ENCODE peak calls at places on chromosomes 16 and 17, in nine cellular contexts. One of them, this sample, is unnamed.

GRCh38 chr16:77289331-77289809 is 90.2 kb downstream of the SYCE1L start:
- DNase-seq in cardiac muscle cell: peak; percentile 47
- DNase-seq in lower lobe of right lung: no peak
- DNase-seq in testis: no peak
- DNase-seq in Peyer's patch: no peak
- DNase-seq in CD8-positive, alpha-beta memory T cell: no peak
- DNase-seq in colonic mucosa: no peak
- DNase-seq in CD8-positive, alpha-beta T cell: no peak
- DNase-seq in CD4-positive, alpha-beta memory T cell: no peak
- DNase-seq in this sample: no peak

GRCh38 chr16:66116163-66116792 is 250.2 kb upstream of the CDH5 start:
- DNase-seq in lower lobe of right lung: no peak
- DNase-seq in CD8-positive, alpha-beta T cell: no peak
- DNase-seq in CD4-positive, alpha-beta memory T cell: no peak
- DNase-seq in cardiac muscle cell: no peak
- DNase-seq in testis: no peak
- DNase-seq in colonic mucosa: no peak
- DNase-seq in Peyer's patch: no peak
- DNase-seq in CD8-positive, alpha-beta memory T cell: no peak
- DNase-seq in this sample: no peak

GRCh38 chr16:72786606-72787005 is 261.3 kb downstream of the ZFHX3 start:
- DNase-seq in CD8-positive, alpha-beta memory T cell: no peak
- DNase-seq in CD4-positive, alpha-beta memory T cell: no peak
- DNase-seq in testis: peak; percentile 40
- DNase-seq in colonic mucosa: no peak
- DNase-seq in cardiac muscle cell: no peak
- DNase-seq in CD8-positive, alpha-beta T cell: no peak
- DNase-seq in lower lobe of right lung: no peak
- DNase-seq in Peyer's patch: no peak
- DNase-seq in this sample: peak; percentile 78

GRCh38 chr17:78163881-78164747 is 4.3 kb upstream of the SYNGR2 start:
- DNase-seq in testis: no peak
- DNase-seq in Peyer's patch: no peak
- DNase-seq in CD4-positive, alpha-beta memory T cell: no peak
- DNase-seq in CD8-positive, alpha-beta memory T cell: no peak
- DNase-seq in cardiac muscle cell: no peak
- DNase-seq in lower lobe of right lung: no peak
- DNase-seq in colonic mucosa: no peak
- DNase-seq in CD8-positive, alpha-beta T cell: no peak
- DNase-seq in this sample: no peak

GRCh38 chr17:3475155-3475808 is 515 bp upstream of the ASPA start:
- DNase-seq in testis: no peak
- DNase-seq in colonic mucosa: no peak
- DNase-seq in CD8-positive, alpha-beta T cell: no peak
- DNase-seq in lower lobe of right lung: no peak
- DNase-seq in cardiac muscle cell: no peak
- DNase-seq in CD4-positive, alpha-beta memory T cell: no peak
- DNase-seq in CD8-positive, alpha-beta memory T cell: no peak
- DNase-seq in Peyer's patch: no peak
- DNase-seq in this sample: no peak

GRCh38 chr17:73293480-73293911 is 18.3 kb downstream of the CDC42EP4 start:
- DNase-seq in cardiac muscle cell: no peak
- DNase-seq in colonic mucosa: no peak
- DNase-seq in testis: peak; percentile 43
- DNase-seq in CD4-positive, alpha-beta memory T cell: no peak
- DNase-seq in lower lobe of right lung: peak; percentile 82
- DNase-seq in CD8-positive, alpha-beta T cell: no peak
- DNase-seq in Peyer's patch: no peak
- DNase-seq in CD8-positive, alpha-beta memory T cell: no peak
- DNase-seq in this sample: no peak

GRCh38 chr16:56743840-56744239 is 13.9 kb downstream of the NUP93 start:
- DNase-seq in cardiac muscle cell: peak; percentile 59
- DNase-seq in testis: peak; percentile 27
- DNase-seq in colonic mucosa: no peak
- DNase-seq in lower lobe of right lung: no peak
- DNase-seq in CD8-positive, alpha-beta memory T cell: no peak
- DNase-seq in Peyer's patch: no peak
- DNase-seq in CD8-positive, alpha-beta T cell: no peak
- DNase-seq in CD4-positive, alpha-beta memory T cell: no peak
- DNase-seq in this sample: no peak

GRCh38 chr16:12819126-12820117 is 15.7 kb upstream of the CPPED1 start:
- DNase-seq in cardiac muscle cell: peak; percentile 62
- DNase-seq in colonic mucosa: peak; percentile 71
- DNase-seq in CD8-positive, alpha-beta memory T cell: peak; percentile 74
- DNase-seq in Peyer's patch: peak; percentile 81
- DNase-seq in testis: peak; percentile 75
- DNase-seq in CD4-positive, alpha-beta memory T cell: peak; percentile 62
- DNase-seq in CD8-positive, alpha-beta T cell: peak; percentile 48
- DNase-seq in lower lobe of right lung: peak; percentile 76
- DNase-seq in this sample: no peak

GRCh38 chr17:14201087-14201486 is 35.6 kb downstream of the CDRT15 start:
- DNase-seq in CD8-positive, alpha-beta memory T cell: peak; percentile 65
- DNase-seq in Peyer's patch: no peak
- DNase-seq in colonic mucosa: no peak
- DNase-seq in lower lobe of right lung: no peak
- DNase-seq in CD8-positive, alpha-beta T cell: no peak
- DNase-seq in testis: no peak
- DNase-seq in cardiac muscle cell: no peak
- DNase-seq in CD4-positive, alpha-beta memory T cell: peak; percentile 87
- DNase-seq in this sample: no peak

GRCh38 chr16:1960665-1961630 is 1.6 kb downstream of the NDUFB10 start:
- DNase-seq in cardiac muscle cell: no peak
- DNase-seq in Peyer's patch: no peak
- DNase-seq in CD4-positive, alpha-beta memory T cell: peak; percentile 63
- DNase-seq in lower lobe of right lung: peak; percentile 39
- DNase-seq in testis: no peak
- DNase-seq in colonic mucosa: no peak
- DNase-seq in CD8-positive, alpha-beta memory T cell: no peak
- DNase-seq in CD8-positive, alpha-beta T cell: no peak
- DNase-seq in this sample: no peak

GRCh38 chr17:2961446-2961845 is 102.0 kb downstream of the OR1D5 start:
- DNase-seq in CD4-positive, alpha-beta memory T cell: no peak
- DNase-seq in CD8-positive, alpha-beta T cell: no peak
- DNase-seq in Peyer's patch: no peak
- DNase-seq in colonic mucosa: no peak
- DNase-seq in lower lobe of right lung: no peak
- DNase-seq in testis: peak; percentile 6
- DNase-seq in cardiac muscle cell: no peak
- DNase-seq in CD8-positive, alpha-beta memory T cell: no peak
- DNase-seq in this sample: no peak

GRCh38 chr17:332558-333322 is 19.9 kb downstream of the RPH3AL start:
- DNase-seq in colonic mucosa: no peak
- DNase-seq in CD8-positive, alpha-beta memory T cell: no peak
- DNase-seq in lower lobe of right lung: no peak
- DNase-seq in CD8-positive, alpha-beta T cell: no peak
- DNase-seq in testis: no peak
- DNase-seq in Peyer's patch: peak; percentile 48
- DNase-seq in CD4-positive, alpha-beta memory T cell: no peak
- DNase-seq in cardiac muscle cell: no peak
- DNase-seq in this sample: no peak

GRCh38 chr16:72766506-72766905 is 281.4 kb downstream of the ZFHX3 start:
- DNase-seq in cardiac muscle cell: no peak
- DNase-seq in CD8-positive, alpha-beta memory T cell: no peak
- DNase-seq in CD8-positive, alpha-beta T cell: no peak
- DNase-seq in CD4-positive, alpha-beta memory T cell: no peak
- DNase-seq in Peyer's patch: no peak
- DNase-seq in testis: no peak
- DNase-seq in colonic mucosa: no peak
- DNase-seq in lower lobe of right lung: no peak
- DNase-seq in this sample: no peak

GRCh38 chr17:4304417-4305027 is 40.7 kb upstream of the ANKFY1 start:
- DNase-seq in lower lobe of right lung: no peak
- DNase-seq in cardiac muscle cell: peak; percentile 64
- DNase-seq in CD4-positive, alpha-beta memory T cell: peak; percentile 65
- DNase-seq in CD8-positive, alpha-beta memory T cell: peak; percentile 61
- DNase-seq in colonic mucosa: peak; percentile 69
- DNase-seq in testis: peak; percentile 63
- DNase-seq in Peyer's patch: no peak
- DNase-seq in CD8-positive, alpha-beta T cell: no peak
- DNase-seq in this sample: no peak

GRCh38 chr17:5502552-5502951 is 16.2 kb downstream of the MIS12 start:
- DNase-seq in cardiac muscle cell: no peak
- DNase-seq in CD8-positive, alpha-beta T cell: no peak
- DNase-seq in Peyer's patch: no peak
- DNase-seq in testis: no peak
- DNase-seq in CD4-positive, alpha-beta memory T cell: no peak
- DNase-seq in CD8-positive, alpha-beta memory T cell: no peak
- DNase-seq in colonic mucosa: no peak
- DNase-seq in lower lobe of right lung: no peak
- DNase-seq in this sample: no peak

GRCh38 chr17:62661337-62661736 is 33.9 kb downstream of the MRC2 start:
- DNase-seq in testis: no peak
- DNase-seq in CD8-positive, alpha-beta memory T cell: no peak
- DNase-seq in CD4-positive, alpha-beta memory T cell: no peak
- DNase-seq in CD8-positive, alpha-beta T cell: no peak
- DNase-seq in colonic mucosa: no peak
- DNase-seq in cardiac muscle cell: no peak
- DNase-seq in Peyer's patch: no peak
- DNase-seq in lower lobe of right lung: no peak
- DNase-seq in this sample: no peak

GRCh38 chr17:7549401-7550055 is 670 bp downstream of the TNFSF12 start:
- DNase-seq in testis: no peak
- DNase-seq in CD8-positive, alpha-beta T cell: no peak
- DNase-seq in Peyer's patch: peak; percentile 57
- DNase-seq in CD8-positive, alpha-beta memory T cell: peak; percentile 59
- DNase-seq in colonic mucosa: peak; percentile 57
- DNase-seq in lower lobe of right lung: peak; percentile 75
- DNase-seq in CD4-positive, alpha-beta memory T cell: peak; percentile 62
- DNase-seq in cardiac muscle cell: no peak
- DNase-seq in this sample: no peak

DNA sequence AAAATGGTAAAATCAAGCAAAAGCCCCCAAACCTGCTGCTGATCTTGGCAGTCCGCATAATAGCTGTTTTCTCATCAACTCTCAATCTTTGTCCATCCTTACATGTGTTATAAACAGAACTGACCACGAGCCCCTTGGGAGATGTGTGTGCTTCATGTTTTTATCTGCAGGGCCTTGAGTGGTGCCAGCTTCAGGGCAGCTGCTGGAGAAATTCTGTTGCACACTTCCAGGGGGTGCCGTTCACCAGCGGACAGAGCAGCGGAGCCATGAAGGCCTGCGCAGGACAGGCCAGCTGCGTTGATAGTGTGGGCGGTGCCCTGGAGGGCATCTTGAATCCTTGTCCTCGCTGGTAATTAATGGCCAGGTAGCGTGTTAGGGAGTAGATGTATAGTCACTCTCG is 20.1 kb downstream of the MPRIP start:
- DNase-seq in CD8-positive, alpha-beta T cell: no peak
- DNase-seq in CD4-positive, alpha-beta memory T cell: no peak
- DNase-seq in lower lobe of right lung: no peak
- DNase-seq in Peyer's patch: no peak
- DNase-seq in cardiac muscle cell: no peak
- DNase-seq in colonic mucosa: no peak
- DNase-seq in CD8-positive, alpha-beta memory T cell: no peak
- DNase-seq in testis: peak; percentile 51
- DNase-seq in this sample: no peak
- H3K4me1 ChIP-seq in CD8-positive, alpha-beta T cell: peaks cover 19% of the 10 kb centered on the region
- H3K4me1 ChIP-seq in CD4-positive, alpha-beta memory T cell: peaks cover 56% of the 10 kb centered on the region
- H3K4me1 ChIP-seq in lower lobe of right lung: peaks cover 64% of the 10 kb centered on the region
- H3K4me1 ChIP-seq in Peyer's patch: peaks cover 42% of the 10 kb centered on the region
- H3K4me1 ChIP-seq in cardiac muscle cell: no peaks in the 10 kb centered on the region
- H3K4me1 ChIP-seq in colonic mucosa: peaks cover 5% of the 10 kb centered on the region
- H3K4me1 ChIP-seq in CD8-positive, alpha-beta memory T cell: peaks cover 17% of the 10 kb centered on the region
- H3K4me1 ChIP-seq in testis: peaks cover 21% of the 10 kb centered on the region
- H3K4me1 ChIP-seq in this sample: peaks cover 75% of the 10 kb centered on the region

GRCh38 chr17:58917228-58917627 is 161.6 kb downstream of the PPM1E start:
- DNase-seq in CD8-positive, alpha-beta T cell: no peak
- DNase-seq in lower lobe of right lung: no peak
- DNase-seq in Peyer's patch: no peak
- DNase-seq in CD4-positive, alpha-beta memory T cell: no peak
- DNase-seq in colonic mucosa: no peak
- DNase-seq in testis: no peak
- DNase-seq in CD8-positive, alpha-beta memory T cell: no peak
- DNase-seq in cardiac muscle cell: no peak
- DNase-seq in this sample: no peak
- H3K4me1 ChIP-seq in CD8-positive, alpha-beta T cell: no peaks in the 10 kb centered on the region
- H3K4me1 ChIP-seq in lower lobe of right lung: no peaks in the 10 kb centered on the region
- H3K4me1 ChIP-seq in Peyer's patch: no peaks in the 10 kb centered on the region
- H3K4me1 ChIP-seq in CD4-positive, alpha-beta memory T cell: no peaks in the 10 kb centered on the region
- H3K4me1 ChIP-seq in colonic mucosa: no peaks in the 10 kb centered on the region
- H3K4me1 ChIP-seq in testis: no peaks in the 10 kb centered on the region
- H3K4me1 ChIP-seq in CD8-positive, alpha-beta memory T cell: no peaks in the 10 kb centered on the region
- H3K4me1 ChIP-seq in cardiac muscle cell: no peaks in the 10 kb centered on the region
- H3K4me1 ChIP-seq in this sample: no peaks in the 10 kb centered on the region

DNA sequence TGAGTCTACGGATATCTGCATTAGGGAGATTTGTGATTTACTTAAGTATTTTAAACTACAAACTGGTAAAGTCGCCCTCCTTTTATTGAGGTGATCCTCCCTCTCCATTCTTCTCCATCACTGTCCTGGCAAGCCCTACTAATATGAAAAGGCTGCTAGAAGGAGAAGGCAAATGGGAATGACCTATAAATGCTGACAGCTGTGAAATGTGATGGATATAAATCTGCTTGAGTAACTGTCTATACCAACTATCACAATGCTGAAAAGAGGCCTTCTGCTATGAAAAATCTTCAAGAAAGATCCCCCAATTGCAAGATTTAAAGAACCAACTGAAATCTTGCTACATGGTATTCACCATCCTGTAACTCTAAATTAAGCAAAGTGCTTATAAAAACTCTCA is 15.5 kb downstream of the DNAJC7 start:
- DNase-seq in colonic mucosa: no peak
- DNase-seq in CD8-positive, alpha-beta memory T cell: no peak
- DNase-seq in cardiac muscle cell: no peak
- DNase-seq in Peyer's patch: no peak
- DNase-seq in testis: no peak
- DNase-seq in CD4-positive, alpha-beta memory T cell: no peak
- DNase-seq in lower lobe of right lung: no peak
- DNase-seq in CD8-positive, alpha-beta T cell: no peak
- DNase-seq in this sample: no peak
- H3K4me1 ChIP-seq in colonic mucosa: peaks cover 11% of the 10 kb centered on the region
- H3K4me1 ChIP-seq in CD8-positive, alpha-beta memory T cell: no peaks in the 10 kb centered on the region
- H3K4me1 ChIP-seq in cardiac muscle cell: no peaks in the 10 kb centered on the region
- H3K4me1 ChIP-seq in Peyer's patch: peaks cover 34% of the 10 kb centered on the region
- H3K4me1 ChIP-seq in testis: no peaks in the 10 kb centered on the region
- H3K4me1 ChIP-seq in CD4-positive, alpha-beta memory T cell: no peaks in the 10 kb centered on the region
- H3K4me1 ChIP-seq in lower lobe of right lung: peaks cover 8% of the 10 kb centered on the region
- H3K4me1 ChIP-seq in CD8-positive, alpha-beta T cell: no peaks in the 10 kb centered on the region
- H3K4me1 ChIP-seq in this sample: peaks cover 34% of the 10 kb centered on the region

DNA sequence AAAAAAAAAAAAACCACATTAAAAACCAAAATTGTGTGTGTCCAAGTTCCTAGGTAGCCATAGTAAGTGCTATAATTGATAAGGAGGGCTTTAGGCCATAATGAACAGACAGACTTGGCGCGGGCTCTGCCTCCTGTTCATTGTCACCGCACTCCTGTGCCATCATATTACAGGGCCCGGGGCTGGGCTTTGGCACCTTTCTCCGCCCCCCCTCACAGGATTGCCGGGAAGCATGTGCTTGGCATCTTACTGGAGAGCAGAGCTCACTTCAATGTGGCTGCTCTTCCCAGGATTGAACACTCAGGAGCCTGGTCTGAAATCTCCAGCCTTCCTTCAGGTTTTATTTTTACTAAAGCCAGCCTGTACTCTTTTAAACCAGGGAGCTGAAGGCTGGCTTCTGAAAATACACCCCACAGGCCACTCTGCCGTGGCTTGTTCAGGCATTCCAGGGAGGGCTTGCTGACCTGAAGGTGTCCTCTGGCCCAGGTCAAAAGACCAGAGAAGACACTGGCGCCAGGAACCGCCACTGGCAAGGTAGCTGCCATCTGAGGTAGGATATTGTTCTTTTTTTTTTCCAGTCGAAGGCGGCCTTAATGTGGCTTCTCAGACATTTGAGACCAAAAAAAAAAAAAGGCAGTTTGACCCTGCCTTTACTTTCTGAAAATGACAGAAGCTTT is 39.3 kb downstream of the DHRS7B start:
- DNase-seq in colonic mucosa: no peak
- DNase-seq in cardiac muscle cell: no peak
- DNase-seq in testis: no peak
- DNase-seq in CD8-positive, alpha-beta memory T cell: no peak
- DNase-seq in CD4-positive, alpha-beta memory T cell: no peak
- DNase-seq in Peyer's patch: no peak
- DNase-seq in lower lobe of right lung: no peak
- DNase-seq in CD8-positive, alpha-beta T cell: no peak
- DNase-seq in this sample: no peak
- H3K4me1 ChIP-seq in colonic mucosa: no peaks in the 10 kb centered on the region
- H3K4me1 ChIP-seq in cardiac muscle cell: peaks cover 45% of the 10 kb centered on the region
- H3K4me1 ChIP-seq in testis: peaks cover 48% of the 10 kb centered on the region
- H3K4me1 ChIP-seq in CD8-positive, alpha-beta memory T cell: no peaks in the 10 kb centered on the region
- H3K4me1 ChIP-seq in CD4-positive, alpha-beta memory T cell: no peaks in the 10 kb centered on the region
- H3K4me1 ChIP-seq in Peyer's patch: no peaks in the 10 kb centered on the region
- H3K4me1 ChIP-seq in lower lobe of right lung: peaks cover 59% of the 10 kb centered on the region
- H3K4me1 ChIP-seq in CD8-positive, alpha-beta T cell: no peaks in the 10 kb centered on the region
- H3K4me1 ChIP-seq in this sample: peaks cover 66% of the 10 kb centered on the region

This sample was measured in esophagus muscularis mucosa.